ENCODE peak calls at places on chromosomes 11 and 22, in ten cellular contexts. W, C, G, U, J, P, T, F, N and D are unnamed samples.

GRCh38 chr11:75162954-75163353 is 12.0 kb downstream of the SLCO2B1 start:
- DNase-seq in C (no peak), P (no peak), N (no peak), T (no peak), G (no peak), W (no peak), J (no peak), U (no peak), F (no peak), D (no peak)

GRCh38 chr22:18012528-18012927 is 11.8 kb downstream of the MICAL3 start:
- DNase-seq in P (no peak), F (no peak), G (no peak), T (no peak), U (no peak), N (peak), W (no peak), J (peak), C (no peak), D (no peak)

GRCh38 chr11:66100272-66101037 is 30.4 kb downstream of the PACS1 start:
- DNase-seq in J (peak), P (peak), G (peak), C (no peak), F (peak), N (peak), U (no peak), W (no peak), T (no peak), D (no peak)

GRCh38 chr22:45225732-45226560 is 14.7 kb downstream of the KIAA0930 start:
- DNase-seq in G (no peak), U (no peak), P (peak), T (no peak), W (no peak), C (no peak), J (peak), F (no peak), N (peak), D (no peak)

GRCh38 chr11:18192988-18193387 is 20.4 kb downstream of the MRGPRX4 start:
- DNase-seq in P (no peak), W (peak), J (peak), F (no peak), G (peak), T (peak), N (no peak), U (no peak), C (no peak), D (no peak)

GRCh38 chr11:111541209-111542061 is 915 bp downstream of the LAYN start:
- DNase-seq in N (peak), U (peak), G (no peak), F (no peak), C (peak), J (peak), T (peak), P (peak), W (peak), D (no peak)

GRCh38 chr11:1933416-1934325 is 13.5 kb upstream of the MRPL23 start:
- DNase-seq in P (no peak), W (no peak), C (no peak), F (no peak), G (peak), N (no peak), U (no peak), J (no peak), T (no peak), D (no peak)

GRCh38 chr11:57491371-57492061 is 24.0 kb downstream of the SLC43A1 start:
- DNase-seq in U (peak), F (no peak), G (no peak), N (peak), P (no peak), J (peak), T (peak), C (no peak), W (peak), D (no peak)

GRCh38 chr22:26968873-26969272 is 311.5 kb downstream of the MIAT start:
- DNase-seq in N (no peak), C (no peak), J (peak), G (no peak), W (no peak), T (no peak), U (no peak), F (no peak), P (no peak), D (no peak)

GRCh38 chr11:82895437-82896091 is 4.7 kb downstream of the PRCP start:
- DNase-seq in C (no peak), P (no peak), G (no peak), F (no peak), W (no peak), U (no peak), J (no peak), N (no peak), T (no peak), D (no peak)

GRCh38 chr11:57515332-57516060 is at the start of gene SLC43A1:
- DNase-seq in P (peak), J (peak), N (peak), F (peak), W (peak), C (no peak), G (no peak), U (peak), T (peak), D (no peak)

GRCh38 chr11:12480401-12480800 is 103.0 kb downstream of the PARVA start:
- DNase-seq in P (no peak), F (no peak), J (peak), T (no peak), C (no peak), N (no peak), G (no peak), W (no peak), U (no peak), D (no peak)

GRCh38 chr11:34339149-34340064 is 18.4 kb downstream of the ABTB2 start:
- DNase-seq in J (no peak), N (no peak), W (no peak), F (peak), C (no peak), G (no peak), T (no peak), U (peak), P (no peak), D (no peak)

GRCh38 chr22:20298803-20299735 is 20.8 kb downstream of the DGCR6L start:
- DNase-seq in P (peak), U (peak), J (peak), F (peak), G (peak), T (peak), N (peak), C (no peak), W (peak), D (peak)

GRCh38 chr22:47337161-47337621 is 574.7 kb downstream of the TBC1D22A start:
- DNase-seq in U (peak), J (peak), N (peak), W (no peak), F (peak), P (no peak), T (no peak), G (no peak), C (peak), D (peak)

GRCh38 chr11:115679945-115680344 is 175.7 kb upstream of the CADM1 start:
- DNase-seq in N (no peak), C (no peak), U (no peak), P (peak), G (no peak), W (no peak), T (no peak), F (no peak), J (no peak), D (no peak)

GRCh38 chr11:115676206-115676605 is 172.0 kb upstream of the CADM1 start:
- DNase-seq in T (peak), N (no peak), U (no peak), J (no peak), F (no peak), P (peak), G (no peak), W (no peak), C (no peak), D (no peak)

GRCh38 chr11:115677190-115677589 is 173.0 kb upstream of the CADM1 start:
- DNase-seq in W (no peak), G (no peak), T (no peak), P (peak), C (no peak), N (no peak), U (no peak), F (no peak), J (no peak), D (no peak)

GRCh38 chr11:115676768-115677167 is 172.6 kb upstream of the CADM1 start:
- DNase-seq in U (no peak), G (no peak), F (no peak), J (no peak), P (no peak), C (peak), N (no peak), W (no peak), T (no peak), D (no peak)

GRCh38 chr11:115678942-115679341 is 174.7 kb upstream of the CADM1 start:
- DNase-seq in F (peak), N (no peak), U (no peak), P (no peak), T (peak), G (no peak), W (peak), C (no peak), J (no peak), D (no peak)
- TF ChIP-seq CTCF in F (peak), N (no peak), U (no peak), P (no peak), T (peak), G (no peak), W (no peak), C (no peak), J (no peak), D (peak)

GRCh38 chr11:101914737-101915426 is at the start of gene CEP126:
- DNase-seq in T (peak), J (peak), P (peak), W (peak), C (peak), F (peak), N (peak), U (peak), G (peak), D (peak)
- TF ChIP-seq CTCF in T (peak), J (peak), P (peak), W (no peak), C (peak), F (peak), N (peak), U (no peak), G (peak), D (peak)

GRCh38 chr11:617248-617911 is 1.6 kb upstream of the IRF7 start:
- DNase-seq in P (peak), N (no peak), U (no peak), J (no peak), W (no peak), F (no peak), C (no peak), T (no peak), G (no peak), D (no peak)
- TF ChIP-seq CTCF in P (no peak), N (no peak), U (no peak), J (no peak), W (no peak), F (no peak), C (no peak), T (no peak), G (no peak), D (no peak)

GRCh38 chr11:77039491-77040400 is 5.5 kb downstream of the B3GNT6 start:
- DNase-seq in P (peak), T (peak), G (no peak), U (peak), F (no peak), W (peak), C (no peak), J (peak), N (peak), D (no peak)
- TF ChIP-seq CTCF in P (no peak), T (peak), G (peak), U (peak), F (peak), W (peak), C (peak), J (peak), N (peak), D (peak)

GRCh38 chr11:11022126-11022730 is 164.4 kb upstream of the ZBED5 start:
- DNase-seq in T (no peak), J (peak), F (peak), U (peak), C (no peak), W (no peak), G (no peak), N (peak), P (no peak), D (no peak)

GRCh38 chr11:11032072-11032471 is 174.2 kb upstream of the ZBED5 start:
- DNase-seq in W (no peak), U (no peak), N (no peak), C (no peak), P (no peak), J (no peak), G (no peak), T (no peak), F (no peak), D (no peak)

GRCh38 chr11:11028017-11028692 is 170.3 kb upstream of the ZBED5 start:
- DNase-seq in N (peak), T (peak), J (peak), W (peak), F (peak), U (peak), C (no peak), G (peak), P (peak), D (no peak)

GRCh38 chr11:11025087-11025486 is 167.2 kb upstream of the ZBED5 start:
- DNase-seq in W (no peak), C (no peak), J (peak), P (no peak), F (no peak), G (no peak), T (no peak), U (no peak), N (peak), D (no peak)

DNA sequence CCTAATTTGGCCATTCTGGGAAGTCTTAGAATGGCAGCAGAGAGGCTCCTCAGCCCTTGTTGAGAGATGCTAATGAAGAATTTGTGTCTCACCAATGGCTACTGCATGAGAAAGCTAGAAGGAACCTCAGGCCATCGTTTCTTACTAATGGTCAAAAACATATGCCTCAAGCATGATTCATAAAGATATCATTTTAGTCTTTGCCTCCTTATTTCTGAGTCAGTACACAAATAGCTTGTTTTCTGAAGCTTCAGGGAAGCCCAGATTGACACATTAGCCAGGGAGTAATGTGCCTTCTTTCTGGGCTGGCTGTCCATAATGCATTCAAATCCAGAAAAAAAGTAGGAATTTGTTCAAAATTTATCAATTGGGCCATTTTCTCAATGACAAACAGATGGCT is 169.4 kb upstream of the ZBED5 start:
- DNase-seq in C (peak), P (no peak), T (no peak), F (no peak), J (peak), U (no peak), N (peak), G (no peak), W (no peak), D (no peak)
- TF ChIP-seq CTCF in C (no peak), P (no peak), T (no peak), F (no peak), J (no peak), U (no peak), N (no peak), G (no peak), W (no peak), D (no peak)

GRCh38 chr11:35419713-35420333 is 465 bp upstream of the SLC1A2 start:
- DNase-seq in J (no peak), U (no peak), P (no peak), F (no peak), W (peak), T (peak), C (no peak), G (no peak), N (peak), D (no peak)

GRCh38 chr11:35420371-35420770 is 1.0 kb upstream of the SLC1A2 start:
- DNase-seq in W (peak), F (no peak), P (no peak), C (no peak), T (peak), N (no peak), G (no peak), U (no peak), J (no peak), D (no peak)

GRCh38 chr11:35418282-35418846 is 994 bp downstream of the SLC1A2 start:
- DNase-seq in C (no peak), W (peak), N (no peak), T (peak), F (no peak), P (no peak), J (peak), G (no peak), U (peak), D (no peak)

GRCh38 chr11:35415488-35415887 is 3.9 kb downstream of the SLC1A2 start:
- DNase-seq in P (no peak), G (no peak), U (no peak), T (no peak), N (no peak), W (no peak), C (no peak), F (no peak), J (no peak), D (no peak)

GRCh38 chr11:35418847-35419712 is at the start of gene SLC1A2:
- DNase-seq in N (peak), F (peak), C (no peak), G (no peak), P (no peak), W (peak), U (peak), J (peak), T (peak), D (peak)
- TF ChIP-seq CTCF in N (no peak), F (no peak), C (no peak), G (no peak), P (no peak), W (no peak), U (no peak), J (no peak), T (peak), D (no peak)

GRCh38 chr11:77557553-77557952 is 32.2 kb upstream of the AQP11 start:
- DNase-seq in J (peak), N (peak), U (peak), P (no peak), C (no peak), W (peak), T (peak), F (no peak), G (peak), D (no peak)
- TF ChIP-seq CTCF in J (peak), N (peak), U (no peak), P (no peak), C (no peak), W (no peak), T (peak), F (peak), G (peak), D (peak)

DNA sequence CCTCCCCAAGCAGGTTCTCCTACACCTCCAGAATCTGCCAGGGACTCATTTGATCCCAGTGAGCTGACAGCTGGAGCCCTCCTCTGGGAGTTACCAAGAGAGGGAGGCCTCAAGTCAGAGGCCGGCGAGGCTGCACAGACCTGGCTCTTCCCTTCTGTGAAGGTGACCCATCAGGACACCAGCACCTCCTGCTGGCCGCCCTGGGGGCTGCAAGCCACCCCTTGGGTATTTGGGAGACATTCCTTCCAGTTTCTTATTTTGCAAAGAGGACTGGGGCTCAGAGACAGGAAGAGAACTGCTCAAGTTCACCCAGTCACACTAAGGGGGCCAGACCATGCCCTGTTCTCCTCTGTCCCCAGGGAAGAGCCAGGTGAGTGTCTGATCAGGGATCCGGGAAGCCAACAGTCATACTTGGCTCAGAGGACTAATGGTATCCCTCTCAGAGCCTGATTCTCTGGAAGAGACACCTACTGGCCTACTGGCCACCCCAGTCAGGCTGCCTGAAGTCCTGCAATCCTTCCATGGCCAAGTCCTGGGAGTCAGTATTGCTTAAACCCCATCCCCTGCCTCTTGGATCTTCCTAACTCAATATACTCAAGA is 40.5 kb upstream of the RIC3 start:
- DNase-seq in C (no peak), G (no peak), P (no peak), J (no peak), W (peak), T (no peak), U (no peak), F (no peak), N (no peak), D (no peak)
- TF ChIP-seq CTCF in C (peak), G (peak), P (no peak), J (peak), W (peak), T (peak), U (no peak), F (peak), N (peak), D (peak)